ENCODE peak calls at places on chromosomes 16 and 17, in four cellular contexts. O is lung, K is ELR, G is GM20000. J is an unnamed sample.

GRCh38 chr17:38717139-38717745 is 12.2 kb downstream of the MLLT6 start:
- DNase-seq in O (no peak), K (no peak), G (no peak), J (no peak)

GRCh38 chr17:74569392-74570003 is 2.2 kb upstream of the CD300H start:
- DNase-seq in O (peak; percentile 50), K (peak; percentile 82), G (no peak), J (no peak)

GRCh38 chr17:44253021-44253420 is 14.9 kb downstream of the SLC4A1 start:
- DNase-seq in O (no peak), K (no peak), G (no peak), J (no peak)

GRCh38 chr16:50372611-50373344 is 4.0 kb upstream of the BRD7 start:
- DNase-seq in O (no peak), K (peak; percentile 70), G (no peak), J (peak; percentile 91)

GRCh38 chr16:46884513-46885293 is 541 bp downstream of the GPT2 start:
- DNase-seq in O (no peak), K (peak; percentile 26), G (no peak), J (no peak)

GRCh38 chr16:28879841-28880588 is 1.7 kb downstream of the ATP2A1 start:
- DNase-seq in O (peak; percentile 90), K (peak; percentile 87), G (peak; percentile 98), J (peak; percentile 97)

GRCh38 chr16:74800216-74800871 is 25.7 kb upstream of the FA2H start:
- DNase-seq in O (no peak), K (no peak), G (no peak), J (no peak)

GRCh38 chr16:26334218-26335111 is 642.7 kb downstream of the HS3ST4 start:
- DNase-seq in O (no peak), K (no peak), G (no peak), J (no peak)

GRCh38 chr16:6646891-6647290 is 685.8 kb upstream of the RBFOX1 start:
- DNase-seq in O (no peak), K (no peak), G (no peak), J (no peak)

GRCh38 chr16:66035096-66035495 is 331.4 kb upstream of the CDH5 start:
- DNase-seq in O (no peak), K (no peak), G (no peak), J (no peak)

GRCh38 chr17:76337413-76337777 is 16.3 kb downstream of the PRPSAP1 start:
- DNase-seq in O (no peak), K (peak; percentile 46), G (no peak), J (no peak)

GRCh38 chr16:88569614-88569984 is 604 bp upstream of the ZC3H18 start:
- DNase-seq in O (no peak), K (peak; percentile 34), G (no peak), J (no peak)

GRCh38 chr17:75876938-75877751 is 1.2 kb downstream of the TRIM47 start:
- DNase-seq in O (peak; percentile 91), K (peak; percentile 98), G (no peak), J (peak; percentile 97)

GRCh38 chr16:74026373-74027281 is 270.0 kb upstream of the PSMD7 start:
- DNase-seq in O (no peak), K (no peak), G (no peak), J (no peak)

GRCh38 chr16:60031751-60032150 is 1297.6 kb upstream of the GOT2 start:
- DNase-seq in O (no peak), K (peak; percentile 2), G (no peak), J (no peak)

GRCh38 chr17:80441133-80441578 is 26.2 kb downstream of the ENDOV start:
- DNase-seq in O (no peak), K (peak; percentile 61), G (peak; percentile 86), J (no peak)

GRCh38 chr16:30095166-30096078 is 591 bp downstream of the YPEL3 start:
- DNase-seq in O (no peak), K (no peak), G (peak; percentile 51), J (no peak)

GRCh38 chr16:73064227-73064995 is 16.5 kb upstream of the ZFHX3 start:
- DNase-seq in O (no peak), K (peak; percentile 82), G (no peak), J (no peak)

GRCh38 chr17:42853597-42853967 is 2.6 kb downstream of the AOC3 start:
- DNase-seq in O (no peak), K (no peak), G (no peak), J (no peak)

GRCh38 chr17:2029911-2030778 is at the start of gene DPH1:
- DNase-seq in O (peak; percentile 90), K (peak; percentile 95), G (peak; percentile 93), J (peak; percentile 95)

GRCh38 chr17:77235370-77236080 is 94.8 kb downstream of the SEC14L1 start:
- DNase-seq in O (peak; percentile 56), K (peak; percentile 78), G (no peak), J (peak; percentile 96)